ENCODE peak calls at places on chromosomes 2 and 18, in ten cellular contexts. J is stomach, I is HepG2, Q is astrocyte of the spinal cord, U is heart left ventricle, Y is heart right ventricle, M is IMR-90, L is AG09319, P is right lobe of liver, X is activated B cell treated with CpG ODN at 0.5 μM for 24 hours. K is an unnamed sample.

GRCh38 chr18:26963292-26963691 is 97.8 kb upstream of the AQP4 start:
- DNase-seq in Q (peak), J (no peak), M (no peak), L (no peak), P (no peak), I (no peak), U (no peak), X (no peak), Y (no peak), K (no peak)

GRCh38 chr2:28824870-28825269 is 14.2 kb downstream of the SPDYA start:
- DNase-seq in M (no peak), U (no peak), P (no peak), L (no peak), J (no peak), Q (no peak), X (no peak), I (no peak), Y (no peak), K (no peak)

GRCh38 chr2:85187069-85187468 is 53.9 kb downstream of the TCF7L1 start:
- DNase-seq in J (no peak), Y (no peak), U (no peak), P (no peak), L (no peak), M (peak), X (no peak), I (no peak), Q (no peak), K (no peak)

GRCh38 chr2:10174173-10174572 is 51.6 kb downstream of the RRM2 start:
- DNase-seq in I (no peak), Q (no peak), M (no peak), U (no peak), J (no peak), L (no peak), P (no peak), X (no peak), Y (no peak), K (no peak)

GRCh38 chr2:30666307-30666874 is 140.9 kb downstream of the CAPN13 start:
- DNase-seq in Y (no peak), Q (peak), X (no peak), U (no peak), M (peak), L (peak), I (peak), P (no peak), J (no peak), K (no peak)

GRCh38 chr2:72815655-72816268 is 10.1 kb downstream of the EXOC6B start:
- DNase-seq in X (no peak), P (no peak), Q (no peak), M (peak), U (no peak), J (no peak), L (no peak), Y (no peak), I (peak), K (no peak)

GRCh38 chr2:194815475-194815874 is 841.6 kb upstream of the SLC39A10 start:
- DNase-seq in U (no peak), Q (peak), X (no peak), M (no peak), P (no peak), Y (no peak), I (no peak), L (no peak), J (no peak), K (no peak)

GRCh38 chr2:209425082-209426071 is 1.5 kb downstream of the MAP2 start:
- DNase-seq in L (no peak), X (no peak), I (peak), J (no peak), Q (peak), P (no peak), M (peak), Y (peak), U (no peak), K (no peak)

GRCh38 chr2:208134928-208135586 is 5.4 kb upstream of the CRYGC start:
- DNase-seq in L (no peak), U (no peak), I (peak), Q (no peak), Y (no peak), M (no peak), J (no peak), X (no peak), P (no peak), K (no peak)

GRCh38 chr2:64945973-64946736 is 43.0 kb upstream of the SLC1A4 start:
- DNase-seq in X (peak), L (no peak), Y (no peak), Q (peak), M (peak), U (no peak), P (no peak), J (peak), I (no peak), K (no peak)

GRCh38 chr18:63979409-63979908 is 9.6 kb downstream of the SERPINB8 start:
- DNase-seq in P (peak), Q (peak), M (peak), J (peak), Y (peak), I (peak), X (no peak), U (no peak), L (peak), K (peak)

GRCh38 chr18:38011446-38011845 is 445.8 kb upstream of the CELF4 start:
- DNase-seq in M (no peak), Q (no peak), P (no peak), Y (no peak), U (no peak), X (no peak), J (no peak), L (no peak), I (no peak), K (no peak)

GRCh38 chr18:42196651-42197050 is 241.6 kb downstream of the PIK3C3 start:
- DNase-seq in Q (peak), X (no peak), L (no peak), M (peak), U (no peak), I (no peak), J (no peak), Y (no peak), P (no peak), K (no peak)

GRCh38 chr2:19416784-19417684 is 58.6 kb upstream of the OSR1 start:
- DNase-seq in M (no peak), J (no peak), X (no peak), P (no peak), U (no peak), L (no peak), I (no peak), Q (no peak), Y (no peak), K (no peak)

GRCh38 chr2:29522951-29523669 is 398.3 kb downstream of the ALK start:
- DNase-seq in M (peak), X (no peak), J (no peak), U (no peak), Q (peak), P (no peak), I (no peak), Y (no peak), L (no peak), K (no peak)

GRCh38 chr2:112065966-112066365 is 10.9 kb downstream of the TMEM87B start:
- DNase-seq in Y (no peak), J (no peak), I (no peak), X (no peak), Q (peak), M (peak), P (no peak), U (no peak), L (peak), K (no peak)

GRCh38 chr2:47198985-47199451 is 43.9 kb upstream of the STPG4 start:
- DNase-seq in J (no peak), I (no peak), Q (peak), X (no peak), M (peak), P (no peak), L (peak), U (no peak), Y (no peak), K (no peak)

GRCh38 chr2:236130349-236130998 is 37.7 kb downstream of the GBX2 start:
- DNase-seq in J (no peak), Q (no peak), I (no peak), X (no peak), Y (no peak), M (no peak), P (no peak), U (no peak), L (no peak), K (no peak)

GRCh38 chr2:240293126-240293864 is 142.2 kb upstream of the GPC1 start:
- DNase-seq in I (no peak), L (no peak), J (peak), X (no peak), P (no peak), U (no peak), M (no peak), Q (no peak), Y (no peak), K (no peak)

GRCh38 chr2:176999331-176999730 is 213.3 kb upstream of the HNRNPA3 start:
- DNase-seq in Y (peak), J (no peak), U (no peak), X (no peak), P (no peak), M (peak), L (no peak), I (no peak), Q (peak), K (no peak)

GRCh38 chr2:178188466-178188865 is 5.8 kb upstream of the OSBPL6 start:
- DNase-seq in Y (no peak), Q (no peak), P (no peak), L (no peak), X (no peak), J (no peak), I (no peak), M (peak), U (no peak), K (no peak)

GRCh38 chr2:84085562-84085961 is 373.5 kb downstream of the SUCLG1 start:
- DNase-seq in U (no peak), Q (no peak), P (no peak), M (no peak), Y (no peak), L (no peak), I (no peak), J (no peak), X (no peak), K (no peak)

GRCh38 chr2:12321017-12321641 is 395.6 kb upstream of the TRIB2 start:
- DNase-seq in M (peak), X (no peak), P (no peak), Y (peak), J (no peak), L (peak), I (no peak), U (peak), Q (peak), K (no peak)

GRCh38 chr2:68487773-68488355 is 20.5 kb downstream of the APLF start:
- DNase-seq in L (no peak), J (no peak), U (no peak), I (peak), X (no peak), Q (peak), M (peak), Y (no peak), P (no peak), K (no peak)

GRCh38 chr2:171272039-171272438 is 111.3 kb upstream of the TLK1 start:
- DNase-seq in I (peak), M (peak), X (no peak), J (peak), L (peak), U (no peak), Y (peak), Q (peak), P (no peak), K (no peak)

GRCh38 chr18:78974115-78974740 is 5.4 kb upstream of the SALL3 start:
- DNase-seq in Q (no peak), J (no peak), Y (no peak), M (no peak), I (no peak), U (no peak), L (no peak), P (no peak), X (no peak), K (no peak)

GRCh38 chr18:55338955-55339662 is 248.9 kb downstream of the TCF4 start:
- DNase-seq in U (no peak), Y (no peak), P (no peak), M (peak), Q (no peak), X (no peak), J (no peak), L (no peak), I (no peak), K (no peak)

GRCh38 chr2:133790706-133791105 is 222.4 kb upstream of the NCKAP5 start:
- DNase-seq in X (no peak), L (no peak), Q (no peak), P (no peak), U (no peak), I (no peak), M (peak), Y (no peak), J (no peak), K (no peak)

GRCh38 chr2:131055169-131056065 is 37.8 kb downstream of the FAM168B start:
- DNase-seq in L (peak), X (no peak), I (no peak), M (peak), P (no peak), Y (no peak), J (no peak), U (no peak), Q (peak), K (no peak)

GRCh38 chr2:150023044-150023443 is 435.5 kb upstream of the MMADHC start:
- DNase-seq in I (no peak), Y (no peak), U (no peak), X (no peak), J (no peak), P (no peak), Q (no peak), L (no peak), M (no peak), K (no peak)

GRCh38 chr18:21191596-21192307 is 50.3 kb upstream of the GREB1L start:
- DNase-seq in I (peak), Q (peak), L (peak), U (peak), J (peak), X (no peak), M (peak), Y (peak), P (peak), K (no peak)

GRCh38 chr2:27150639-27151230 is 1.9 kb downstream of the TCF23 start:
- DNase-seq in Q (no peak), I (no peak), X (no peak), L (no peak), M (no peak), U (no peak), P (no peak), J (no peak), Y (no peak), K (no peak)

GRCh38 chr2:66426250-66427064 is 8.5 kb upstream of the MEIS1 start:
- DNase-seq in Y (no peak), P (no peak), M (no peak), X (no peak), Q (no peak), L (no peak), U (peak), I (no peak), J (no peak), K (no peak)

GRCh38 chr2:66427219-66427768 is 7.6 kb upstream of the MEIS1 start:
- DNase-seq in Y (no peak), P (no peak), L (no peak), M (no peak), Q (no peak), I (peak), J (no peak), X (no peak), U (no peak), K (no peak)

GRCh38 chr2:66421618-66422017 is 13.3 kb upstream of the MEIS1 start:
- DNase-seq in J (no peak), X (no peak), Q (no peak), Y (no peak), L (no peak), I (no peak), M (no peak), P (no peak), U (no peak), K (no peak)

GRCh38 chr2:66418381-66418780 is 16.5 kb upstream of the MEIS1 start:
- DNase-seq in U (no peak), P (no peak), J (no peak), Y (no peak), I (no peak), X (no peak), Q (no peak), L (no peak), M (no peak), K (no peak)

GRCh38 chr2:66423391-66423790 is 11.5 kb upstream of the MEIS1 start:
- DNase-seq in J (no peak), P (no peak), M (no peak), Q (no peak), X (no peak), Y (no peak), I (no peak), U (no peak), L (no peak), K (no peak)
- TF ChIP-seq CTCF in J (no peak), P (no peak), M (no peak), Q (no peak), X (no peak), Y (no peak), I (no peak), U (no peak), L (no peak), K (no peak)

GRCh38 chr2:201642579-201643215 is 606 bp downstream of the TMEM237 start:
- DNase-seq in Y (peak), P (peak), L (peak), U (peak), J (peak), Q (no peak), M (peak), I (peak), X (peak), K (peak)

GRCh38 chr2:201644001-201644400 is 698 bp upstream of the TMEM237 start:
- DNase-seq in P (no peak), U (no peak), M (peak), I (no peak), L (no peak), X (no peak), J (no peak), Y (peak), Q (peak), K (no peak)

GRCh38 chr2:201639205-201639604 is 4.1 kb downstream of the TMEM237 start:
- DNase-seq in L (no peak), M (peak), Y (no peak), P (no peak), X (no peak), I (no peak), U (no peak), Q (no peak), J (no peak), K (no peak)

GRCh38 chr2:201642086-201642578 is 1.2 kb downstream of the TMEM237 start:
- DNase-seq in P (no peak), X (no peak), I (no peak), J (no peak), U (no peak), Q (peak), M (no peak), Y (no peak), L (no peak), K (no peak)

DNA sequence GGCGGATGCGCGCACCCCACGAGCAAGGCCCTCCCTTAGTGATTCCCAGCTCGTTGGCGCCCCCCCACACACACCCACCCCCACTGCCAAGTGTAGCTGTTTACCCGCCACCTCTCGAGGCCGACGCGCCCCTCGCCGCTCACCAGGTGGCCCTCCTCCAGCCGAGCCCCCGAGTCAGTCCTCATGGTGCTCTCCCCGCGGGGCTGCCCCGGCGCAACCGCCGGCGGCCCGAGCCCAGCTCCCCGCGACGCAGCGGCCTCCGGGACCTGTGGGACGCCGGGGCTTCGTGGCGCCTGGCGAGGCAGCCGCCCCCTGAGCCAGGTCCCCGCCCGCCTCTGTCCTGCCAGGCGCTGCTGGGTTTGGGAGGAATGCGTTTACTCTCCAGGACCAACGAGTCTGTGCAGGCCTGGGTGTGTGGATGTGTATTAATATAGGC is at the start of gene TMEM237:
- DNase-seq in J (peak), I (peak), M (peak), L (no peak), P (peak), X (no peak), Y (peak), Q (no peak), U (peak), K (no peak)
- TF ChIP-seq CTCF in J (no peak), I (peak), M (no peak), L (no peak), P (no peak), X (no peak), Y (no peak), Q (no peak), U (peak), K (no peak)

GRCh38 chr2:227079726-227080125 is 84.3 kb downstream of the COL4A4 start:
- DNase-seq in U (no peak), P (no peak), Y (no peak), X (no peak), J (no peak), L (no peak), I (no peak), Q (no peak), M (peak), K (no peak)
- TF ChIP-seq CTCF in U (no peak), P (no peak), Y (no peak), X (no peak), J (no peak), L (no peak), I (no peak), Q (no peak), M (no peak), K (no peak)

DNA sequence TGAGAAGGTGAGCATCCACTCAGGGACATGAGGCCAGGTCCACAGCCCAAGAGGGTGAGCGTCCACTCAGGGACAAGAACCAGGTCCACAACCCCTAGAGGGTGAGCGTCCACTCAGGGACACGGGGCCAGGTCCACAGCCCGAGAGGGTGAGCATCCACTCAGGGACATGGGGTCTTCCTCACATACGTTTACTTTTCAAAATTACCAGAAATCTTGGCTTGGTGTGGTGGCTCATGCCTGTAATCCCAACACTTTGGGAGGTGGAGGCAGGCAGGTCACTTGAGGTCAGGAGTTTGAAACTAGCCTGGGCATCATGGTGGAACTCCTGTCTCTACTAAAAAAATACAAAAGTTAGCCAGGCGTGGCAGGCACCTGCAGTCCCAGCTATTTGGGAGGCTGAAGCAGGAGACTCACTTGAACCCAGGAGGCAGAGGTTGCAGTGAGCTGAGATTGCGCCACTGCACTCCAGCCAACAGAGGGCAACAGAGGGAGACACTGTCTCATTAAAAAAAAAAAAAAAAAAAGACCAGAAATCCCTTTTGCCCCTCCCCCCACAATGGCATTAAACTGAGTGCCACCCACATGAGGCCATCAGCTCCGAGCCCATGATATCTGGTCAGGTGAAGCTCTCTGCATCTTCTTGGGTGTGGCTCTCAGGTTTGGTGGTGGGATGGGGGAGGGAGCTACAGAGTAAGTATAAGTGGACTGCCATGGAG is 9.0 kb upstream of the MBP start:
- DNase-seq in L (no peak), I (no peak), Y (no peak), P (no peak), Q (no peak), U (no peak), J (no peak), X (no peak), M (no peak), K (no peak)
- TF ChIP-seq CTCF in L (no peak), I (no peak), Y (peak), P (no peak), Q (peak), U (no peak), J (no peak), X (no peak), M (peak), K (no peak)

GRCh38 chr18:22399949-22400348 is 17.8 kb downstream of the CTAGE1 start:
- DNase-seq in J (no peak), I (no peak), Y (peak), M (peak), X (no peak), L (no peak), U (peak), P (no peak), Q (no peak), K (no peak)
- TF ChIP-seq CTCF in J (no peak), I (no peak), Y (peak), M (peak), X (no peak), L (no peak), U (peak), P (no peak), Q (no peak), K (no peak)

DNA sequence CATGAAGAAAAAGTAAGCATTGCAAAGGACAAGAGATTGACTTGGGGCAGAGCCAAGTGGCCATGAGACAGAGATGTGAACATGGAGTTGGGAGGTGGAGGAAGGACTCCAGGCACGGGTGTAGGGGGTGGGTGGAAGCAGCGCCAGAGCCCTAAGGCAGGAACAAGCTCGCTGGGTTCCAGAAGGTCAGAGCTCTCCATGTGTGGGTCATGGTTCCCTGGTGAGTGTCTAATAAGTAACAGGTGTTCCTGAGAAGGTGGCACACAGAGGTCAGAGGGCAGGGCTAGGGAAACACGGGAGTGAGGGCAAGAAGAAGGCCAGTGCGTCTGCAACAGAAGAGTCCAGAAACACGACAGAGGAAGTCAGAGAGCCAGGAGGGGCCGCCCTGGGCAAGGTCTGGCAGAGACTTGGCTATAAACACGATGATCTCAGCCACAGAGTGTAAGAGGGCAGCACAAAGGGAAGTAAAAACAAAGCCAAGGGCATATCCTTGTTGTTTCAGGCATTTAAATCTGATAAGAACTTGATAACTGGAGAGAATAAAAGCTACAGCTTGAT is 260.8 kb downstream of the TGIF1 start:
- DNase-seq in I (no peak), L (no peak), Y (no peak), U (no peak), P (peak), Q (no peak), X (no peak), M (no peak), J (peak), K (no peak)
- TF ChIP-seq CTCF in I (no peak), L (no peak), Y (no peak), U (no peak), P (no peak), Q (no peak), X (no peak), M (no peak), J (no peak), K (no peak)